ENCODE peak calls at places on chromosomes 12 and 14, in four cellular contexts. S is PC-3, T is neural progenitor cell, W is SK-N-SH. Q is an unnamed sample.

GRCh38 chr12:25322918-25323773 is 72.4 kb upstream of the KRAS start:
- DNase-seq in W (no peak), S (peak; percentile 47), T (no peak), Q (no peak)

GRCh38 chr12:96401061-96401871 is 1.0 kb upstream of the CDK17 start:
- DNase-seq in T (peak; percentile 4), W (peak; percentile 52), S (peak; percentile 81), Q (peak; percentile 82)

GRCh38 chr12:106359620-106360399 is 2.3 kb downstream of the POLR3B start:
- DNase-seq in T (no peak), S (no peak), W (no peak), Q (no peak)

GRCh38 chr14:26765768-26766550 is 168.1 kb upstream of the NOVA1 start:
- DNase-seq in T (peak; percentile 30), S (peak; percentile 74), W (no peak), Q (no peak)

GRCh38 chr14:32702088-32702487 is 236.6 kb upstream of the NPAS3 start:
- DNase-seq in W (no peak), T (no peak), S (no peak), Q (no peak)

GRCh38 chr12:129245769-129246168 is 392.5 kb downstream of the GLT1D1 start:
- DNase-seq in W (no peak), S (no peak), T (no peak), Q (no peak)

GRCh38 chr12:105798249-105798835 is 340.4 kb downstream of the NUAK1 start:
- DNase-seq in S (no peak), T (no peak), W (no peak), Q (no peak)

GRCh38 chr14:89773644-89774316 is 180.8 kb downstream of the EFCAB11 start:
- DNase-seq in T (peak; percentile 51), W (no peak), S (peak; percentile 33), Q (peak; percentile 85)

GRCh38 chr12:108475396-108475795 is 39.7 kb upstream of the FICD start:
- DNase-seq in W (peak; percentile 69), S (no peak), T (no peak), Q (no peak)

GRCh38 chr14:70731447-70732239 is 77.7 kb downstream of the MAP3K9 start:
- DNase-seq in S (peak; percentile 20), T (no peak), W (no peak), Q (no peak)

GRCh38 chr12:49200882-49201594 is 12.2 kb upstream of the TUBA1A start:
- DNase-seq in W (peak; percentile 34), S (peak; percentile 84), T (no peak), Q (peak; percentile 64)

GRCh38 chr12:3150820-3151590 is 73.8 kb downstream of the TSPAN9 start:
- DNase-seq in W (peak; percentile 22), S (no peak), T (peak; percentile 68), Q (no peak)

GRCh38 chr12:112164326-112164660 is 38.9 kb downstream of the TRAFD1 start:
- DNase-seq in W (no peak), T (no peak), S (no peak), Q (no peak)

GRCh38 chr12:27906127-27906500 is 66.4 kb downstream of the PTHLH start:
- DNase-seq in T (no peak), S (peak; percentile 38), W (no peak), Q (no peak)

GRCh38 chr12:24113701-24114100 is 164.2 kb upstream of the SOX5 start:
- DNase-seq in T (peak; percentile 11), S (no peak), W (no peak), Q (no peak)

GRCh38 chr12:101857043-101857558 is 20.3 kb upstream of the DRAM1 start:
- DNase-seq in W (no peak), S (peak; percentile 64), T (no peak), Q (no peak)

GRCh38 chr12:104737682-104738370 is 220.3 kb downstream of the SLC41A2 start:
- DNase-seq in T (peak; percentile 65), W (no peak), S (no peak), Q (no peak)

GRCh38 chr12:120110550-120111501 is 5.7 kb downstream of the RAB35 start:
- DNase-seq in W (no peak), S (no peak), T (peak; percentile 16), Q (peak; percentile 79)

GRCh38 chr14:69921052-69921451 is 41.8 kb downstream of the SMOC1 start:
- DNase-seq in S (no peak), T (no peak), W (no peak), Q (no peak)

GRCh38 chr12:3694673-3695072 is 58.2 kb downstream of the CRACR2A start:
- DNase-seq in W (no peak), S (no peak), T (no peak), Q (no peak)

GRCh38 chr12:47773858-47774580 is 981 bp downstream of the SLC48A1 start:
- DNase-seq in S (peak; percentile 23), W (peak; percentile 68), T (no peak), Q (no peak)

GRCh38 chr14:83164016-83164415 is 1630.4 kb upstream of the SEL1L start:
- DNase-seq in W (no peak), S (peak; percentile 52), T (no peak), Q (no peak)

GRCh38 chr12:53743277-53744129 is 8.3 kb downstream of the CISTR start:
- DNase-seq in T (peak; percentile 84), S (peak; percentile 85), W (peak; percentile 89), Q (peak; percentile 77)

GRCh38 chr14:90454041-90455000 is 57.5 kb downstream of the CALM1 start:
- DNase-seq in T (peak; percentile 96), W (peak; percentile 95), S (peak; percentile 22), Q (peak; percentile 16)

GRCh38 chr12:76178461-76178860 is 94.0 kb upstream of the NAP1L1 start:
- DNase-seq in S (no peak), W (no peak), T (no peak), Q (no peak)

GRCh38 chr12:76186507-76186906 is 102.0 kb upstream of the NAP1L1 start:
- DNase-seq in T (no peak), S (no peak), W (no peak), Q (no peak)

GRCh38 chr12:76187177-76187576 is 102.7 kb upstream of the NAP1L1 start:
- DNase-seq in W (no peak), T (no peak), S (no peak), Q (no peak)

GRCh38 chr12:76180401-76181277 is 96.2 kb upstream of the NAP1L1 start:
- DNase-seq in W (no peak), S (no peak), T (no peak), Q (no peak)

GRCh38 chr12:76183459-76184186 is 99.1 kb upstream of the NAP1L1 start:
- DNase-seq in W (no peak), S (peak; percentile 99), T (no peak), Q (no peak)
- TF ChIP-seq EZH2phosphoT487 in W (no peak), S (no peak), T (no peak), Q (no peak)

DNA sequence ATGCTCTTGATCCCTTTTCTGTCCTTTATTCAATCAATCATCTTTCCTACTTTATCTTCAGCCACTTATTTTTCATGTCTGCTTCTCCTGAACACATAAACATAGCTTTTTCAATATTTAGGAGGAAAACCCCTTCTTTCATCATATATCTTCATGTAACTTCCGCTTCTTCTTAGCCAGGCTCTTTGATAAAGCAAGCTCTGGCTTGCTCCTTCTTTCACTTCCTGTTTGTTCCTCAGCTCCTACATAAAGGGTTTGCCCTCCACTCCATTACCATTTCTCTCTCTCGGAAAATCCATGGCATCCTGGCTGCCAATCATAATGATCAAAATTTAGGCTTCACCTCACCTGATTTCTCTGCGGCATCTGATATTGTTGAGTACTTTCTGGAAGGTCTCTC is 33.7 kb upstream of the HELB start:
- DNase-seq in S (no peak), W (no peak), T (no peak), Q (peak; percentile 70)
- TF ChIP-seq EZH2phosphoT487 in S (no peak), W (no peak), T (no peak), Q (no peak)

DNA sequence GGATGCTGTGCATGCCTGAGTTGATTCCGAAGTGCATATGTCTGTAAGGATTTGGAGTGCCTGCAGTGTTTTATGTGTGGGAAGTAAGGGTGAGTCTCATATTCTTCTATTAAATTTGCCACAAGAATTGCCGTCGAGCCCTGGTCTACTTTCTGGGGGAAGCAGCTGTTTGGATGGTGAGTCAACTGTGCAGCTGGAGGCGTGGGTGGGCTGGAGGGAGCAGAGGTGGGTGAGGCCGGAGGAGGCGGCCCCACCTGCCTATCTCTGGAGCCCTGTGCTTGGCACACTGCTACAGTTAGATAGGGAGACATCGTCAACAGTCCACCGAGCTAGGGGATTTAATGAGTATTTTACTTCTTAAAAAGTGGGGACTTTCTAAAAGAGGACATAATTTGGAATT is 9.7 kb downstream of the GLRX5 start:
- DNase-seq in S (no peak), W (no peak), T (no peak), Q (no peak)
- TF ChIP-seq EZH2phosphoT487 in S (no peak), W (no peak), T (no peak), Q (no peak)

GRCh38 chr12:94831081-94831747 is 172.3 kb downstream of the NDUFA12 start:
- DNase-seq in T (no peak), W (no peak), S (no peak), Q (peak; percentile 97)

GRCh38 chr12:94834036-94834625 is 169.4 kb downstream of the NDUFA12 start:
- DNase-seq in S (no peak), W (no peak), T (no peak), Q (no peak)

GRCh38 chr12:94832105-94832504 is 171.4 kb downstream of the NDUFA12 start:
- DNase-seq in W (no peak), S (no peak), T (no peak), Q (no peak)

GRCh38 chr12:94829552-94829951 is 173.9 kb downstream of the NDUFA12 start:
- DNase-seq in T (no peak), W (no peak), S (no peak), Q (no peak)

DNA sequence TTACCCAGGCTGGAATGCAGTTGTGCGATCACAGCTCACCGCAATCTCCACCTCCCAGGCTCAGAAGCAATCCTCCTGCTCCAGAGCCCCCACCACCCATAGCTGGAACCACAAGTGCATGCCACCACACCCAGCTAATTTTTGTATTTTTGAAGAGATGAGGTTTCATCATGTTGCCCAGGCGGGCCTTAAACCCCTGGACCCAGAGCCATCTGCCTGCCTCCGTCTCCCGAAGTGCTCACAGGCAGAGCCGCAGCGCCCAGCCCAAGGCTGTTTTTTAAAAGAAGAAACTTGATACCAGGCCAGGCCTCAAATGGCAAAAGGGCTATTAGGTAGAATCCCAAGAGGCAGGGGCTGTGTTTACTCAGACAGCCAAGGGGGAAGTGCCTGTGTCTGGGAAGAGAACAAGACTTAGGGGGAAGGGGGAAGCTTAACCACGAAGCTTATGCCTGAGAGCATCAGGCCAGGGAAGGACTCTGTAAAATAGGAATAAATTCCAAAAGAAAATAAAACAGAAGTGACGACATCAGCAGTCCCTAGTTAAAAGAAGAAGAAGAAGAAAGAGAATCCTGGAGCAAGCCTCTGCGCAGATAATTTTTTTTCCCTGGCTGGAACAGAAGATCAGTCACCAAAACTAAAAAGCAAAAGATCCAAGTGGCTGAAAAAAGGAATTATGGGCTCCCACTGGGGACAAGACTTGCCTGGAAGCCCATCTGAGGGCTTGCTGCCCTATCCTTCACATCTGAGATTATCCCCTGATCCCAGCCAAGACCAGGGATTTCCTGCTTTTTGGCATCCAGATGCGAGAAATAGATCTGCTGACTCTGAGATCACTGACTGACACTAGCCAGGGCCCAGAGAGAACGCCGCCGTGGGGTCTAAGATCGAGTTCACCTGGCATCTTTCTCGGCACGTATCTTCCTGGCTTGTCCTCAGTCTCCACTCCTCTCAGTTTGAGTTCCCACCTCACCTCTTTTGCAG is 170.4 kb downstream of the NDUFA12 start:
- DNase-seq in T (peak; percentile 78), S (peak; percentile 7), W (no peak), Q (no peak)
- TF ChIP-seq EZH2phosphoT487 in T (no peak), S (no peak), W (no peak), Q (no peak)

GRCh38 chr12:58489394-58489793 is 430.9 kb downstream of the LRIG3 start:
- DNase-seq in T (no peak), S (no peak), W (no peak), Q (no peak)

GRCh38 chr12:58491296-58491695 is 429.0 kb downstream of the LRIG3 start:
- DNase-seq in S (peak; percentile 10), T (no peak), W (no peak), Q (no peak)

GRCh38 chr12:58481811-58482210 is 438.5 kb downstream of the LRIG3 start:
- DNase-seq in T (no peak), W (no peak), S (no peak), Q (no peak)

GRCh38 chr12:58487280-58488141 is 432.8 kb downstream of the LRIG3 start:
- DNase-seq in S (no peak), W (no peak), T (no peak), Q (no peak)
- TF ChIP-seq EZH2phosphoT487 in S (no peak), W (no peak), T (no peak), Q (no peak)